ENCODE peak calls at places on chromosomes 7 and 10, in ten cellular contexts. One of them, this sample, is unnamed.

GRCh38 chr10:132647424-132647823 is 109.8 kb downstream of the INPP5A start:
- DNase-seq in GM12892: no peak
- DNase-seq in NB4: no peak
- DNase-seq in neural crest cell: no peak
- DNase-seq in sciatic nerve: peak; percentile 43
- DNase-seq in mesendoderm: no peak
- DNase-seq in effector memory CD8-positive, alpha-beta T cell: no peak
- DNase-seq in T-helper 9 cell: no peak
- DNase-seq in fibroblast of villous mesenchyme: no peak
- DNase-seq in pulmonary artery endothelial cell: no peak
- DNase-seq in this sample: no peak

GRCh38 chr10:109934958-109935793 is 11.9 kb upstream of the XPNPEP1 start:
- DNase-seq in neural crest cell: no peak
- DNase-seq in pulmonary artery endothelial cell: peak; percentile 98
- DNase-seq in T-helper 9 cell: no peak
- DNase-seq in NB4: peak; percentile 75
- DNase-seq in GM12892: no peak
- DNase-seq in effector memory CD8-positive, alpha-beta T cell: no peak
- DNase-seq in mesendoderm: no peak
- DNase-seq in sciatic nerve: no peak
- DNase-seq in fibroblast of villous mesenchyme: peak; percentile 72
- DNase-seq in this sample: peak; percentile 50

GRCh38 chr10:114550756-114551290 is 107.3 kb downstream of the ABLIM1 start:
- DNase-seq in NB4: peak; percentile 40
- DNase-seq in mesendoderm: peak; percentile 8
- DNase-seq in neural crest cell: no peak
- DNase-seq in T-helper 9 cell: no peak
- DNase-seq in pulmonary artery endothelial cell: no peak
- DNase-seq in GM12892: no peak
- DNase-seq in sciatic nerve: no peak
- DNase-seq in effector memory CD8-positive, alpha-beta T cell: no peak
- DNase-seq in fibroblast of villous mesenchyme: peak; percentile 56
- DNase-seq in this sample: peak; percentile 43

GRCh38 chr7:34158754-34159153 is 253.4 kb downstream of the BMPER start:
- DNase-seq in NB4: no peak
- DNase-seq in GM12892: no peak
- DNase-seq in neural crest cell: no peak
- DNase-seq in effector memory CD8-positive, alpha-beta T cell: no peak
- DNase-seq in mesendoderm: peak; percentile 68
- DNase-seq in sciatic nerve: no peak
- DNase-seq in T-helper 9 cell: no peak
- DNase-seq in fibroblast of villous mesenchyme: peak; percentile 10
- DNase-seq in pulmonary artery endothelial cell: no peak
- DNase-seq in this sample: no peak

GRCh38 chr7:98211221-98211675 is at the start of gene BHLHA15:
- DNase-seq in NB4: no peak
- DNase-seq in mesendoderm: peak; percentile 28
- DNase-seq in sciatic nerve: peak; percentile 60
- DNase-seq in effector memory CD8-positive, alpha-beta T cell: no peak
- DNase-seq in T-helper 9 cell: no peak
- DNase-seq in fibroblast of villous mesenchyme: no peak
- DNase-seq in pulmonary artery endothelial cell: no peak
- DNase-seq in neural crest cell: no peak
- DNase-seq in GM12892: peak; percentile 68
- DNase-seq in this sample: no peak

GRCh38 chr7:35605760-35606159 is 89.2 kb downstream of the HERPUD2 start:
- DNase-seq in mesendoderm: no peak
- DNase-seq in sciatic nerve: no peak
- DNase-seq in GM12892: no peak
- DNase-seq in NB4: no peak
- DNase-seq in neural crest cell: no peak
- DNase-seq in pulmonary artery endothelial cell: no peak
- DNase-seq in T-helper 9 cell: no peak
- DNase-seq in fibroblast of villous mesenchyme: peak; percentile 69
- DNase-seq in effector memory CD8-positive, alpha-beta T cell: no peak
- DNase-seq in this sample: peak; percentile 27

GRCh38 chr7:94301024-94301588 is 93.6 kb upstream of the COL1A2 start:
- DNase-seq in mesendoderm: peak; percentile 98
- DNase-seq in fibroblast of villous mesenchyme: peak; percentile 96
- DNase-seq in GM12892: no peak
- DNase-seq in sciatic nerve: peak; percentile 82
- DNase-seq in T-helper 9 cell: no peak
- DNase-seq in neural crest cell: peak; percentile 43
- DNase-seq in pulmonary artery endothelial cell: peak; percentile 78
- DNase-seq in NB4: peak; percentile 16
- DNase-seq in effector memory CD8-positive, alpha-beta T cell: no peak
- DNase-seq in this sample: peak; percentile 90

GRCh38 chr7:90267263-90267858 is 22.4 kb downstream of the CFAP69 start:
- DNase-seq in effector memory CD8-positive, alpha-beta T cell: no peak
- DNase-seq in sciatic nerve: no peak
- DNase-seq in NB4: no peak
- DNase-seq in neural crest cell: no peak
- DNase-seq in GM12892: no peak
- DNase-seq in mesendoderm: no peak
- DNase-seq in T-helper 9 cell: no peak
- DNase-seq in pulmonary artery endothelial cell: no peak
- DNase-seq in fibroblast of villous mesenchyme: no peak
- DNase-seq in this sample: no peak

GRCh38 chr10:103645141-103646054 is 151.9 kb downstream of the NEURL1 start:
- DNase-seq in NB4: peak; percentile 93
- DNase-seq in mesendoderm: peak; percentile 64
- DNase-seq in T-helper 9 cell: no peak
- DNase-seq in fibroblast of villous mesenchyme: peak; percentile 90
- DNase-seq in sciatic nerve: no peak
- DNase-seq in pulmonary artery endothelial cell: no peak
- DNase-seq in GM12892: no peak
- DNase-seq in effector memory CD8-positive, alpha-beta T cell: no peak
- DNase-seq in neural crest cell: no peak
- DNase-seq in this sample: peak; percentile 79

GRCh38 chr7:157463245-157463644 is 126.4 kb downstream of the DNAJB6 start:
- DNase-seq in neural crest cell: no peak
- DNase-seq in fibroblast of villous mesenchyme: no peak
- DNase-seq in effector memory CD8-positive, alpha-beta T cell: no peak
- DNase-seq in sciatic nerve: peak; percentile 31
- DNase-seq in T-helper 9 cell: no peak
- DNase-seq in pulmonary artery endothelial cell: no peak
- DNase-seq in mesendoderm: no peak
- DNase-seq in GM12892: no peak
- DNase-seq in NB4: no peak
- DNase-seq in this sample: no peak

GRCh38 chr10:1362589-1363465 is 306.6 kb downstream of the WDR37 start:
- DNase-seq in neural crest cell: no peak
- DNase-seq in fibroblast of villous mesenchyme: no peak
- DNase-seq in mesendoderm: no peak
- DNase-seq in T-helper 9 cell: no peak
- DNase-seq in effector memory CD8-positive, alpha-beta T cell: no peak
- DNase-seq in pulmonary artery endothelial cell: no peak
- DNase-seq in NB4: no peak
- DNase-seq in GM12892: no peak
- DNase-seq in sciatic nerve: no peak
- DNase-seq in this sample: no peak

GRCh38 chr7:138691166-138691565 is 10.0 kb downstream of the SVOPL start:
- DNase-seq in mesendoderm: no peak
- DNase-seq in fibroblast of villous mesenchyme: no peak
- DNase-seq in effector memory CD8-positive, alpha-beta T cell: no peak
- DNase-seq in GM12892: no peak
- DNase-seq in neural crest cell: no peak
- DNase-seq in T-helper 9 cell: no peak
- DNase-seq in pulmonary artery endothelial cell: no peak
- DNase-seq in NB4: no peak
- DNase-seq in sciatic nerve: no peak
- DNase-seq in this sample: no peak

GRCh38 chr10:33114451-33114944 is 156.5 kb upstream of the ITGB1 start:
- DNase-seq in NB4: no peak
- DNase-seq in T-helper 9 cell: no peak
- DNase-seq in sciatic nerve: no peak
- DNase-seq in effector memory CD8-positive, alpha-beta T cell: no peak
- DNase-seq in mesendoderm: no peak
- DNase-seq in pulmonary artery endothelial cell: no peak
- DNase-seq in GM12892: no peak
- DNase-seq in neural crest cell: no peak
- DNase-seq in fibroblast of villous mesenchyme: peak; percentile 66
- DNase-seq in this sample: peak; percentile 56

GRCh38 chr7:36984051-36984492 is 259.8 kb upstream of the AOAH start:
- DNase-seq in neural crest cell: no peak
- DNase-seq in pulmonary artery endothelial cell: no peak
- DNase-seq in sciatic nerve: no peak
- DNase-seq in T-helper 9 cell: no peak
- DNase-seq in GM12892: no peak
- DNase-seq in mesendoderm: no peak
- DNase-seq in NB4: peak; percentile 78
- DNase-seq in effector memory CD8-positive, alpha-beta T cell: no peak
- DNase-seq in fibroblast of villous mesenchyme: no peak
- DNase-seq in this sample: no peak

GRCh38 chr7:150330211-150330885 is 7.0 kb upstream of the ACTR3C start:
- DNase-seq in GM12892: no peak
- DNase-seq in fibroblast of villous mesenchyme: no peak
- DNase-seq in pulmonary artery endothelial cell: no peak
- DNase-seq in NB4: no peak
- DNase-seq in sciatic nerve: peak; percentile 55
- DNase-seq in mesendoderm: no peak
- DNase-seq in T-helper 9 cell: no peak
- DNase-seq in neural crest cell: no peak
- DNase-seq in effector memory CD8-positive, alpha-beta T cell: no peak
- DNase-seq in this sample: no peak

GRCh38 chr10:133461841-133462240 is 8.1 kb downstream of the SCART1 start:
- DNase-seq in effector memory CD8-positive, alpha-beta T cell: no peak
- DNase-seq in NB4: no peak
- DNase-seq in sciatic nerve: no peak
- DNase-seq in pulmonary artery endothelial cell: no peak
- DNase-seq in GM12892: no peak
- DNase-seq in neural crest cell: no peak
- DNase-seq in mesendoderm: no peak
- DNase-seq in fibroblast of villous mesenchyme: no peak
- DNase-seq in T-helper 9 cell: no peak
- DNase-seq in this sample: no peak

GRCh38 chr10:62433181-62433692 is 59.1 kb downstream of the ZNF365 start:
- DNase-seq in T-helper 9 cell: no peak
- DNase-seq in sciatic nerve: peak; percentile 69
- DNase-seq in neural crest cell: no peak
- DNase-seq in mesendoderm: peak; percentile 36
- DNase-seq in pulmonary artery endothelial cell: peak; percentile 15
- DNase-seq in NB4: peak; percentile 85
- DNase-seq in effector memory CD8-positive, alpha-beta T cell: no peak
- DNase-seq in fibroblast of villous mesenchyme: peak; percentile 91
- DNase-seq in GM12892: no peak
- DNase-seq in this sample: peak; percentile 95

GRCh38 chr10:31134303-31134928 is 102.8 kb upstream of the ZNF438 start:
- DNase-seq in neural crest cell: no peak
- DNase-seq in T-helper 9 cell: peak; percentile 3
- DNase-seq in GM12892: no peak
- DNase-seq in sciatic nerve: no peak
- DNase-seq in pulmonary artery endothelial cell: peak; percentile 40
- DNase-seq in mesendoderm: peak; percentile 62
- DNase-seq in fibroblast of villous mesenchyme: peak; percentile 94
- DNase-seq in effector memory CD8-positive, alpha-beta T cell: no peak
- DNase-seq in NB4: peak; percentile 81
- DNase-seq in this sample: peak; percentile 37

GRCh38 chr7:97845622-97846203 is 26.5 kb downstream of the ASNS start:
- DNase-seq in pulmonary artery endothelial cell: no peak
- DNase-seq in neural crest cell: peak; percentile 9
- DNase-seq in NB4: peak; percentile 54
- DNase-seq in effector memory CD8-positive, alpha-beta T cell: no peak
- DNase-seq in mesendoderm: peak; percentile 22
- DNase-seq in T-helper 9 cell: no peak
- DNase-seq in GM12892: no peak
- DNase-seq in fibroblast of villous mesenchyme: peak; percentile 35
- DNase-seq in sciatic nerve: no peak
- DNase-seq in this sample: peak; percentile 40

GRCh38 chr7:155797262-155798250 is 14.7 kb downstream of the SHH start:
- DNase-seq in fibroblast of villous mesenchyme: no peak
- DNase-seq in T-helper 9 cell: no peak
- DNase-seq in mesendoderm: no peak
- DNase-seq in GM12892: no peak
- DNase-seq in NB4: no peak
- DNase-seq in pulmonary artery endothelial cell: no peak
- DNase-seq in neural crest cell: no peak
- DNase-seq in sciatic nerve: no peak
- DNase-seq in effector memory CD8-positive, alpha-beta T cell: no peak
- DNase-seq in this sample: no peak

GRCh38 chr10:108037061-108037460 is 872.6 kb upstream of the SORCS1 start:
- DNase-seq in NB4: no peak
- DNase-seq in sciatic nerve: no peak
- DNase-seq in GM12892: no peak
- DNase-seq in neural crest cell: no peak
- DNase-seq in pulmonary artery endothelial cell: no peak
- DNase-seq in T-helper 9 cell: no peak
- DNase-seq in fibroblast of villous mesenchyme: no peak
- DNase-seq in mesendoderm: no peak
- DNase-seq in effector memory CD8-positive, alpha-beta T cell: no peak
- DNase-seq in this sample: no peak

GRCh38 chr10:30027057-30028005 is 32.1 kb downstream of the JCAD start:
- DNase-seq in T-helper 9 cell: peak; percentile 77
- DNase-seq in neural crest cell: no peak
- DNase-seq in sciatic nerve: peak; percentile 82
- DNase-seq in mesendoderm: peak; percentile 71
- DNase-seq in effector memory CD8-positive, alpha-beta T cell: peak; percentile 88
- DNase-seq in fibroblast of villous mesenchyme: no peak
- DNase-seq in pulmonary artery endothelial cell: no peak
- DNase-seq in GM12892: peak; percentile 67
- DNase-seq in NB4: peak; percentile 88
- DNase-seq in this sample: no peak

GRCh38 chr7:90958669-90959068 is 305.6 kb upstream of the FZD1 start:
- DNase-seq in GM12892: no peak
- DNase-seq in NB4: no peak
- DNase-seq in fibroblast of villous mesenchyme: peak; percentile 66
- DNase-seq in effector memory CD8-positive, alpha-beta T cell: no peak
- DNase-seq in neural crest cell: no peak
- DNase-seq in sciatic nerve: no peak
- DNase-seq in mesendoderm: no peak
- DNase-seq in T-helper 9 cell: no peak
- DNase-seq in pulmonary artery endothelial cell: no peak
- DNase-seq in this sample: no peak

GRCh38 chr10:86667421-86668181 is 710 bp upstream of the LDB3 start:
- DNase-seq in GM12892: no peak
- DNase-seq in fibroblast of villous mesenchyme: no peak
- DNase-seq in neural crest cell: no peak
- DNase-seq in T-helper 9 cell: no peak
- DNase-seq in effector memory CD8-positive, alpha-beta T cell: no peak
- DNase-seq in pulmonary artery endothelial cell: no peak
- DNase-seq in mesendoderm: no peak
- DNase-seq in sciatic nerve: no peak
- DNase-seq in NB4: no peak
- DNase-seq in this sample: no peak

GRCh38 chr7:120709931-120710330 is 148.0 kb downstream of the TSPAN12 start:
- DNase-seq in fibroblast of villous mesenchyme: no peak
- DNase-seq in pulmonary artery endothelial cell: no peak
- DNase-seq in NB4: no peak
- DNase-seq in neural crest cell: no peak
- DNase-seq in effector memory CD8-positive, alpha-beta T cell: no peak
- DNase-seq in mesendoderm: no peak
- DNase-seq in T-helper 9 cell: no peak
- DNase-seq in sciatic nerve: no peak
- DNase-seq in GM12892: no peak
- DNase-seq in this sample: no peak

GRCh38 chr7:102150266-102150665 is 136.4 kb upstream of the SH2B2 start:
- DNase-seq in NB4: no peak
- DNase-seq in sciatic nerve: no peak
- DNase-seq in GM12892: no peak
- DNase-seq in mesendoderm: no peak
- DNase-seq in T-helper 9 cell: no peak
- DNase-seq in neural crest cell: no peak
- DNase-seq in pulmonary artery endothelial cell: no peak
- DNase-seq in effector memory CD8-positive, alpha-beta T cell: no peak
- DNase-seq in fibroblast of villous mesenchyme: no peak
- DNase-seq in this sample: no peak

GRCh38 chr10:619710-620109 is 69.8 kb downstream of the DIP2C start:
- DNase-seq in neural crest cell: no peak
- DNase-seq in mesendoderm: no peak
- DNase-seq in T-helper 9 cell: no peak
- DNase-seq in NB4: no peak
- DNase-seq in sciatic nerve: no peak
- DNase-seq in pulmonary artery endothelial cell: no peak
- DNase-seq in GM12892: no peak
- DNase-seq in fibroblast of villous mesenchyme: no peak
- DNase-seq in effector memory CD8-positive, alpha-beta T cell: no peak
- DNase-seq in this sample: no peak

GRCh38 chr10:44961231-44961571 is 1.6 kb downstream of the RASSF4 start:
- DNase-seq in GM12892: no peak
- DNase-seq in effector memory CD8-positive, alpha-beta T cell: no peak
- DNase-seq in NB4: no peak
- DNase-seq in T-helper 9 cell: no peak
- DNase-seq in fibroblast of villous mesenchyme: no peak
- DNase-seq in sciatic nerve: no peak
- DNase-seq in neural crest cell: no peak
- DNase-seq in pulmonary artery endothelial cell: no peak
- DNase-seq in mesendoderm: no peak
- DNase-seq in this sample: no peak

This sample was measured in epithelial cell of esophagus.